ENCODE peak calls at places on chromosome 11, in four cellular contexts. D is GM12878, S is H1, W is HepG2. Y is an unnamed sample.

GRCh38 chr11:56624661-56625110 is 10.0 kb upstream of the OR5M1 start:
- DNase-seq in D (peak; percentile 30), S (no peak), W (peak; percentile 55), Y (peak; percentile 68)

GRCh38 chr11:103798029-103798428 is 238.4 kb upstream of the DDI1 start:
- DNase-seq in D (no peak), S (no peak), W (no peak), Y (no peak)

GRCh38 chr11:45580399-45580798 is 85.0 kb downstream of the CHST1 start:
- DNase-seq in D (no peak), S (peak; percentile 63), W (no peak), Y (peak; percentile 43)

GRCh38 chr11:57303280-57303989 is 21.3 kb downstream of the TNKS1BP1 start:
- DNase-seq in D (no peak), S (no peak), W (no peak), Y (no peak)

GRCh38 chr11:44005076-44005800 is 42.5 kb upstream of the ACCSL start:
- DNase-seq in D (no peak), S (peak; percentile 52), W (no peak), Y (no peak)

GRCh38 chr11:117438371-117439000 is 110.8 kb downstream of the CEP164 start:
- DNase-seq in D (no peak), S (no peak), W (no peak), Y (no peak)

GRCh38 chr11:67272327-67273259 is 6.3 kb downstream of the GRK2 start:
- DNase-seq in D (no peak), S (no peak), W (no peak), Y (no peak)

GRCh38 chr11:11583801-11584445 is 37.9 kb downstream of the GALNT18 start:
- DNase-seq in D (no peak), S (peak; percentile 2), W (no peak), Y (no peak)

GRCh38 chr11:34512810-34513673 is 552 bp downstream of the ELF5 start:
- DNase-seq in D (peak; percentile 7), S (peak; percentile 78), W (peak; percentile 69), Y (peak; percentile 47)

GRCh38 chr11:69295079-69295994 is 1.4 kb downstream of the MYEOV start:
- DNase-seq in D (no peak), S (no peak), W (no peak), Y (no peak)

GRCh38 chr11:69295995-69296889 is 2.3 kb downstream of the MYEOV start:
- DNase-seq in D (no peak), S (no peak), W (peak; percentile 80), Y (no peak)

GRCh38 chr11:69297225-69297925 is 3.4 kb downstream of the MYEOV start:
- DNase-seq in D (peak; percentile 91), S (no peak), W (peak; percentile 89), Y (peak; percentile 65)

GRCh38 chr11:69297926-69298777 is 4.2 kb downstream of the MYEOV start:
- DNase-seq in D (peak; percentile 91), S (no peak), W (peak; percentile 78), Y (no peak)

GRCh38 chr11:69296890-69297224 is 2.9 kb downstream of the MYEOV start:
- DNase-seq in D (no peak), S (no peak), W (no peak), Y (no peak)
- H3K9ac ChIP-seq in D (peak overlapping the region; percentile 32), S (no peak overlapping the region), W (peak overlapping the region; percentile 24), Y (no peak overlapping the region)

GRCh38 chr11:93288767-93289166 is 41.8 kb upstream of the DEUP1 start:
- DNase-seq in D (peak; percentile 8), S (no peak), W (no peak), Y (no peak)
- TF ChIP-seq SUZ12 in D (no peak), S (no peak), W (no peak), Y (no peak)

GRCh38 chr11:120058931-120059330 is 79.0 kb downstream of the TRIM29 start:
- DNase-seq in D (no peak), S (peak; percentile 27), W (no peak), Y (no peak)
- H3K9ac ChIP-seq in D (no peak overlapping the region), S (no peak overlapping the region), W (no peak overlapping the region), Y (peak overlapping the region; percentile 72)

GRCh38 chr11:13942908-13943505 is 19.5 kb upstream of the SPON1 start:
- DNase-seq in D (no peak), S (no peak), W (no peak), Y (no peak)
- TF ChIP-seq SUZ12 in D (no peak), S (no peak), W (no peak), Y (no peak)

GRCh38 chr11:73306069-73306468 is 2.0 kb upstream of the ARHGEF17 start:
- DNase-seq in D (no peak), S (no peak), W (no peak), Y (no peak)
- H3K9ac ChIP-seq in D (no peak overlapping the region), S (no peak overlapping the region), W (no peak overlapping the region), Y (no peak overlapping the region)

DNA sequence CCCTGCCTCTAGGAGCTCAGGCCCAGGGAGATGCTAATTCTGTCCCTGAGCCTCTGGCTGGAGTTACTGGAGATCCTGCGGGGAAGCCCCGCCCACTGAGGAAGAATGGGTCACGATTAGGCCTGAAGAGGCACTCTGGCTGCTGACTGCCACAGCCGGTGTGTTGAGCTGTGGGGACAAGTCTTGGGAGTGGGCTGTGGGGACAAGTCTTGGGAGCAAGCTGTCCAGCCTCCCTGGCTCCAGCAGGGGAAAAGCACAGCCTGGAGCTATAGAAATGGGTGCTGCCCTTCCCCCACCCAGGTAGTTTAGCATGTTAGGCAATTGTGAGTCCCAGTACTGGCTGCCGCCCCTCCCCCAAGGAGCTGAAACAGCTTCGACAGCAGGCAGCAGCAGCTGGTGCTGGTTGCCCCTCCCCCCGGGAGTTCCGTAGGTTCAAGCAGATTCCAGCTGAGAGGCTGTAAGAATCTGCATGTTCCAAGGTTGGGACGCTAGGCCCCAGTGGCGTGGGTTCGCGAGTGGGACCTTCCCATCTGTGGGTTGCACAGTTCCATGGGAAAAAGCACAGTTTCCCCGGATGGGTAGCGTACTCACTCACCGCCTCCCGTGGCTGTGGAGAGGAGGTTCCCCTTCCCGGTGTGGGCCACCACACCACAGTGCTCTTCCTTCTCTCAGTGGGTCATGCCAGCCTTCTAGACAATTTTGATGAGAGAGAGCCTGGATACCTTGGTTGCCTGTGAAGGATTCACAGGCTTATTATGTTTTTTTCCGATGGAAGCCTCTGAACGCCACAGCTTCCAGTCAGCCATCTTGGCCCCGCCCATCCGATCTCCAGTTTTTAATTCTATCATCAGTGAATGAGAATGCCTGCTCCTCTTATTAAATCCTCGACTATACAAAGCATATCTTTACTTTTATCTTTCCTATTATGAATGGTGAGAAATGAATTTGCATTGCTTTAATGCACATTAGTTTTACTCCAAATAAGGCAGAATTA is 61.5 kb downstream of the MSANTD4 start:
- DNase-seq in D (no peak), S (peak; percentile 72), W (peak; percentile 2), Y (peak; percentile 62)
- TF ChIP-seq SUZ12 in D (no peak), S (no peak), W (no peak), Y (no peak)

GRCh38 chr11:134048028-134048427 is 20.8 kb upstream of the JAM3 start:
- DNase-seq in D (no peak), S (no peak), W (no peak), Y (no peak)

GRCh38 chr11:134045799-134046635 is 22.9 kb upstream of the JAM3 start:
- DNase-seq in D (no peak), S (no peak), W (no peak), Y (no peak)

GRCh38 chr11:134046681-134047449 is 22.0 kb upstream of the JAM3 start:
- DNase-seq in D (no peak), S (no peak), W (no peak), Y (no peak)

GRCh38 chr11:134049303-134049702 is 19.6 kb upstream of the JAM3 start:
- DNase-seq in D (no peak), S (no peak), W (no peak), Y (no peak)

DNA sequence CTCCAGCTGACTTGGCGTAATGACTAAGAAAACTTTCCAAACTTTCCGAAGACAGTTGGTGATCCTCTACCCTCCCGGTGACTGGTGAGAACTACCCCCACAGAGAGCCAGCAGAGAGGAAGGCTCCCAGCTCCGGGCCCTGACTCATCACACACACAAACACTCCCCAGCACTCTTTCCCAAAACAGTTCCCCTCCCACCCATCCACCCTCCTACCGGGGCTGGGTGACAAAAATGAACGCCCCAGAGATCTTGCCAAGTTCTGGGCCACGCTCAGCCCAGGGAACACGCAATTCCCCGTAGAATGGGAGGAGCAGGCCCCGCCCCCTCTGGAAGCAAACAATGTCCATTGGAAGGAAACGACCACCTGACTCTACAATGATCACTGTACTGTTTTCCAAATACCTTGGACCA is 21.3 kb upstream of the JAM3 start:
- DNase-seq in D (no peak), S (no peak), W (no peak), Y (no peak)
- H3K9ac ChIP-seq in D (no peak overlapping the region), S (no peak overlapping the region), W (no peak overlapping the region), Y (no peak overlapping the region)